ENCODE peak calls at places on chromosome 4, in seven cellular contexts. One of them, this sample, is unnamed.

GRCh38 chr4:72701987-72702819 is 133.2 kb upstream of the ADAMTS3 start:
- DNase-seq in fibroblast of pulmonary artery: peak; percentile 79
- DNase-seq in fibroblast of the conjunctiva: peak; percentile 33
- DNase-seq in G401: peak; percentile 24
- DNase-seq in GM12864: peak; percentile 8
- DNase-seq in stimulated activated CD4-positive, alpha-beta T cell treated with anti-CD3 and anti-CD28 coated beads, TNF-alpha, amount 100 ng/mL, for 4 hours: no peak
- DNase-seq in nephron progenitor cell: peak; percentile 12
- DNase-seq in this sample: no peak

GRCh38 chr4:54902261-54902660 is 223.1 kb downstream of the KDR start:
- DNase-seq in fibroblast of the conjunctiva: no peak
- DNase-seq in stimulated activated CD4-positive, alpha-beta T cell treated with anti-CD3 and anti-CD28 coated beads, TNF-alpha, amount 100 ng/mL, for 4 hours: no peak
- DNase-seq in G401: no peak
- DNase-seq in nephron progenitor cell: no peak
- DNase-seq in fibroblast of pulmonary artery: peak; percentile 25
- DNase-seq in GM12864: no peak
- DNase-seq in this sample: no peak

GRCh38 chr4:856468-856901 is 30.6 kb upstream of the CPLX1 start:
- DNase-seq in G401: no peak
- DNase-seq in stimulated activated CD4-positive, alpha-beta T cell treated with anti-CD3 and anti-CD28 coated beads, TNF-alpha, amount 100 ng/mL, for 4 hours: no peak
- DNase-seq in fibroblast of pulmonary artery: no peak
- DNase-seq in GM12864: no peak
- DNase-seq in nephron progenitor cell: no peak
- DNase-seq in fibroblast of the conjunctiva: no peak
- DNase-seq in this sample: no peak

GRCh38 chr4:183094393-183095198 is 4.5 kb upstream of the WWC2 start:
- DNase-seq in nephron progenitor cell: no peak
- DNase-seq in G401: no peak
- DNase-seq in stimulated activated CD4-positive, alpha-beta T cell treated with anti-CD3 and anti-CD28 coated beads, TNF-alpha, amount 100 ng/mL, for 4 hours: no peak
- DNase-seq in fibroblast of pulmonary artery: no peak
- DNase-seq in GM12864: no peak
- DNase-seq in fibroblast of the conjunctiva: no peak
- DNase-seq in this sample: no peak

GRCh38 chr4:39353478-39354177 is 12.5 kb downstream of the RFC1 start:
- DNase-seq in GM12864: peak; percentile 69
- DNase-seq in stimulated activated CD4-positive, alpha-beta T cell treated with anti-CD3 and anti-CD28 coated beads, TNF-alpha, amount 100 ng/mL, for 4 hours: no peak
- DNase-seq in fibroblast of pulmonary artery: peak; percentile 92
- DNase-seq in nephron progenitor cell: no peak
- DNase-seq in G401: no peak
- DNase-seq in fibroblast of the conjunctiva: peak; percentile 53
- DNase-seq in this sample: peak; percentile 85

GRCh38 chr4:73446336-73446938 is 10.4 kb downstream of the AFP start:
- DNase-seq in G401: no peak
- DNase-seq in fibroblast of pulmonary artery: peak; percentile 63
- DNase-seq in nephron progenitor cell: no peak
- DNase-seq in fibroblast of the conjunctiva: peak; percentile 51
- DNase-seq in stimulated activated CD4-positive, alpha-beta T cell treated with anti-CD3 and anti-CD28 coated beads, TNF-alpha, amount 100 ng/mL, for 4 hours: no peak
- DNase-seq in GM12864: peak; percentile 18
- DNase-seq in this sample: no peak

GRCh38 chr4:111556141-111556781 is 589.0 kb upstream of the FAM241A start:
- DNase-seq in G401: no peak
- DNase-seq in nephron progenitor cell: no peak
- DNase-seq in GM12864: no peak
- DNase-seq in fibroblast of the conjunctiva: peak; percentile 12
- DNase-seq in fibroblast of pulmonary artery: no peak
- DNase-seq in stimulated activated CD4-positive, alpha-beta T cell treated with anti-CD3 and anti-CD28 coated beads, TNF-alpha, amount 100 ng/mL, for 4 hours: no peak
- DNase-seq in this sample: no peak

GRCh38 chr4:165873298-165874071 is 448 bp downstream of the TLL1 start:
- DNase-seq in G401: peak; percentile 79
- DNase-seq in nephron progenitor cell: peak; percentile 69
- DNase-seq in fibroblast of pulmonary artery: peak; percentile 41
- DNase-seq in GM12864: no peak
- DNase-seq in fibroblast of the conjunctiva: no peak
- DNase-seq in stimulated activated CD4-positive, alpha-beta T cell treated with anti-CD3 and anti-CD28 coated beads, TNF-alpha, amount 100 ng/mL, for 4 hours: no peak
- DNase-seq in this sample: no peak

GRCh38 chr4:111943796-111944203 is 201.5 kb upstream of the FAM241A start:
- DNase-seq in G401: peak; percentile 12
- DNase-seq in nephron progenitor cell: peak; percentile 35
- DNase-seq in fibroblast of pulmonary artery: peak; percentile 55
- DNase-seq in GM12864: no peak
- DNase-seq in fibroblast of the conjunctiva: peak; percentile 5
- DNase-seq in stimulated activated CD4-positive, alpha-beta T cell treated with anti-CD3 and anti-CD28 coated beads, TNF-alpha, amount 100 ng/mL, for 4 hours: no peak
- DNase-seq in this sample: no peak

GRCh38 chr4:6992728-6993655 is 50.2 kb upstream of the TADA2B start:
- DNase-seq in fibroblast of the conjunctiva: no peak
- DNase-seq in fibroblast of pulmonary artery: no peak
- DNase-seq in stimulated activated CD4-positive, alpha-beta T cell treated with anti-CD3 and anti-CD28 coated beads, TNF-alpha, amount 100 ng/mL, for 4 hours: no peak
- DNase-seq in G401: no peak
- DNase-seq in GM12864: no peak
- DNase-seq in nephron progenitor cell: no peak
- DNase-seq in this sample: no peak

GRCh38 chr4:11505225-11505971 is 76.7 kb upstream of the HS3ST1 start:
- DNase-seq in G401: no peak
- DNase-seq in fibroblast of the conjunctiva: no peak
- DNase-seq in fibroblast of pulmonary artery: peak; percentile 63
- DNase-seq in GM12864: no peak
- DNase-seq in nephron progenitor cell: no peak
- DNase-seq in stimulated activated CD4-positive, alpha-beta T cell treated with anti-CD3 and anti-CD28 coated beads, TNF-alpha, amount 100 ng/mL, for 4 hours: no peak
- DNase-seq in this sample: no peak

GRCh38 chr4:93617596-93617995 is 211.0 kb upstream of the ATOH1 start:
- DNase-seq in GM12864: no peak
- DNase-seq in nephron progenitor cell: no peak
- DNase-seq in fibroblast of pulmonary artery: peak; percentile 1
- DNase-seq in G401: no peak
- DNase-seq in fibroblast of the conjunctiva: no peak
- DNase-seq in stimulated activated CD4-positive, alpha-beta T cell treated with anti-CD3 and anti-CD28 coated beads, TNF-alpha, amount 100 ng/mL, for 4 hours: no peak
- DNase-seq in this sample: no peak

GRCh38 chr4:18568600-18568999 is 547.0 kb upstream of the LCORL start:
- DNase-seq in fibroblast of the conjunctiva: no peak
- DNase-seq in stimulated activated CD4-positive, alpha-beta T cell treated with anti-CD3 and anti-CD28 coated beads, TNF-alpha, amount 100 ng/mL, for 4 hours: no peak
- DNase-seq in G401: peak; percentile 13
- DNase-seq in fibroblast of pulmonary artery: no peak
- DNase-seq in nephron progenitor cell: no peak
- DNase-seq in GM12864: no peak
- DNase-seq in this sample: no peak

GRCh38 chr4:68163754-68164153 is 34.1 kb upstream of the TMPRSS11F start:
- DNase-seq in fibroblast of the conjunctiva: no peak
- DNase-seq in fibroblast of pulmonary artery: no peak
- DNase-seq in stimulated activated CD4-positive, alpha-beta T cell treated with anti-CD3 and anti-CD28 coated beads, TNF-alpha, amount 100 ng/mL, for 4 hours: no peak
- DNase-seq in G401: no peak
- DNase-seq in GM12864: no peak
- DNase-seq in nephron progenitor cell: no peak
- DNase-seq in this sample: no peak

GRCh38 chr4:88244821-88245579 is 39.4 kb downstream of the PPM1K start:
- DNase-seq in GM12864: no peak
- DNase-seq in fibroblast of pulmonary artery: no peak
- DNase-seq in stimulated activated CD4-positive, alpha-beta T cell treated with anti-CD3 and anti-CD28 coated beads, TNF-alpha, amount 100 ng/mL, for 4 hours: peak; percentile 1
- DNase-seq in G401: peak; percentile 55
- DNase-seq in fibroblast of the conjunctiva: no peak
- DNase-seq in nephron progenitor cell: no peak
- DNase-seq in this sample: no peak

GRCh38 chr4:76426272-76426671 is 5.3 kb upstream of the CCDC158 start:
- DNase-seq in stimulated activated CD4-positive, alpha-beta T cell treated with anti-CD3 and anti-CD28 coated beads, TNF-alpha, amount 100 ng/mL, for 4 hours: no peak
- DNase-seq in GM12864: no peak
- DNase-seq in fibroblast of pulmonary artery: no peak
- DNase-seq in nephron progenitor cell: no peak
- DNase-seq in fibroblast of the conjunctiva: no peak
- DNase-seq in G401: no peak
- DNase-seq in this sample: no peak

GRCh38 chr4:186554485-186554884 is 882 bp downstream of the MTNR1A start:
- DNase-seq in fibroblast of pulmonary artery: peak; percentile 34
- DNase-seq in G401: peak; percentile 77
- DNase-seq in stimulated activated CD4-positive, alpha-beta T cell treated with anti-CD3 and anti-CD28 coated beads, TNF-alpha, amount 100 ng/mL, for 4 hours: no peak
- DNase-seq in nephron progenitor cell: peak; percentile 37
- DNase-seq in fibroblast of the conjunctiva: no peak
- DNase-seq in GM12864: no peak
- DNase-seq in this sample: no peak

GRCh38 chr4:113410686-113411085 is 350.9 kb downstream of the CAMK2D start:
- DNase-seq in nephron progenitor cell: no peak
- DNase-seq in G401: no peak
- DNase-seq in fibroblast of pulmonary artery: no peak
- DNase-seq in fibroblast of the conjunctiva: no peak
- DNase-seq in stimulated activated CD4-positive, alpha-beta T cell treated with anti-CD3 and anti-CD28 coated beads, TNF-alpha, amount 100 ng/mL, for 4 hours: no peak
- DNase-seq in GM12864: no peak
- DNase-seq in this sample: no peak

GRCh38 chr4:38488891-38489861 is 174.8 kb upstream of the KLF3 start:
- DNase-seq in stimulated activated CD4-positive, alpha-beta T cell treated with anti-CD3 and anti-CD28 coated beads, TNF-alpha, amount 100 ng/mL, for 4 hours: no peak
- DNase-seq in nephron progenitor cell: peak; percentile 12
- DNase-seq in G401: peak; percentile 5
- DNase-seq in fibroblast of pulmonary artery: peak; percentile 36
- DNase-seq in fibroblast of the conjunctiva: no peak
- DNase-seq in GM12864: no peak
- DNase-seq in this sample: no peak

GRCh38 chr4:113547487-113548042 is 214.0 kb downstream of the CAMK2D start:
- DNase-seq in G401: peak; percentile 80
- DNase-seq in fibroblast of the conjunctiva: peak; percentile 91
- DNase-seq in GM12864: peak; percentile 94
- DNase-seq in nephron progenitor cell: peak; percentile 82
- DNase-seq in stimulated activated CD4-positive, alpha-beta T cell treated with anti-CD3 and anti-CD28 coated beads, TNF-alpha, amount 100 ng/mL, for 4 hours: peak; percentile 88
- DNase-seq in fibroblast of pulmonary artery: peak; percentile 95
- DNase-seq in this sample: peak; percentile 97

GRCh38 chr4:10115657-10116624 is 658 bp downstream of the WDR1 start:
- DNase-seq in nephron progenitor cell: peak; percentile 50
- DNase-seq in G401: peak; percentile 20
- DNase-seq in GM12864: no peak
- DNase-seq in fibroblast of pulmonary artery: no peak
- DNase-seq in stimulated activated CD4-positive, alpha-beta T cell treated with anti-CD3 and anti-CD28 coated beads, TNF-alpha, amount 100 ng/mL, for 4 hours: no peak
- DNase-seq in fibroblast of the conjunctiva: no peak
- DNase-seq in this sample: peak; percentile 23

GRCh38 chr4:140255467-140255866 is 101.5 kb upstream of the MAML3 start:
- DNase-seq in stimulated activated CD4-positive, alpha-beta T cell treated with anti-CD3 and anti-CD28 coated beads, TNF-alpha, amount 100 ng/mL, for 4 hours: no peak
- DNase-seq in fibroblast of the conjunctiva: no peak
- DNase-seq in G401: no peak
- DNase-seq in nephron progenitor cell: no peak
- DNase-seq in GM12864: no peak
- DNase-seq in fibroblast of pulmonary artery: peak; percentile 39
- DNase-seq in this sample: no peak

GRCh38 chr4:84803720-84804119 is 162.8 kb downstream of the WDFY3 start:
- DNase-seq in nephron progenitor cell: no peak
- DNase-seq in fibroblast of pulmonary artery: no peak
- DNase-seq in fibroblast of the conjunctiva: no peak
- DNase-seq in stimulated activated CD4-positive, alpha-beta T cell treated with anti-CD3 and anti-CD28 coated beads, TNF-alpha, amount 100 ng/mL, for 4 hours: no peak
- DNase-seq in G401: no peak
- DNase-seq in GM12864: no peak
- DNase-seq in this sample: no peak

GRCh38 chr4:55503164-55503563 is 43.5 kb downstream of the CLOCK start:
- DNase-seq in nephron progenitor cell: no peak
- DNase-seq in GM12864: no peak
- DNase-seq in G401: no peak
- DNase-seq in stimulated activated CD4-positive, alpha-beta T cell treated with anti-CD3 and anti-CD28 coated beads, TNF-alpha, amount 100 ng/mL, for 4 hours: no peak
- DNase-seq in fibroblast of the conjunctiva: no peak
- DNase-seq in fibroblast of pulmonary artery: peak; percentile 72
- DNase-seq in this sample: no peak

GRCh38 chr4:103996059-103996458 is 276.3 kb upstream of the TACR3 start:
- DNase-seq in stimulated activated CD4-positive, alpha-beta T cell treated with anti-CD3 and anti-CD28 coated beads, TNF-alpha, amount 100 ng/mL, for 4 hours: no peak
- DNase-seq in GM12864: no peak
- DNase-seq in G401: peak; percentile 52
- DNase-seq in fibroblast of the conjunctiva: no peak
- DNase-seq in nephron progenitor cell: no peak
- DNase-seq in fibroblast of pulmonary artery: peak; percentile 11
- DNase-seq in this sample: no peak

GRCh38 chr4:11487876-11488545 is 59.3 kb upstream of the HS3ST1 start:
- DNase-seq in stimulated activated CD4-positive, alpha-beta T cell treated with anti-CD3 and anti-CD28 coated beads, TNF-alpha, amount 100 ng/mL, for 4 hours: no peak
- DNase-seq in nephron progenitor cell: no peak
- DNase-seq in G401: no peak
- DNase-seq in fibroblast of pulmonary artery: peak; percentile 24
- DNase-seq in GM12864: no peak
- DNase-seq in fibroblast of the conjunctiva: no peak
- DNase-seq in this sample: no peak

GRCh38 chr4:8236141-8236919 is 33.2 kb upstream of the HTRA3 start:
- DNase-seq in stimulated activated CD4-positive, alpha-beta T cell treated with anti-CD3 and anti-CD28 coated beads, TNF-alpha, amount 100 ng/mL, for 4 hours: no peak
- DNase-seq in fibroblast of the conjunctiva: no peak
- DNase-seq in nephron progenitor cell: no peak
- DNase-seq in fibroblast of pulmonary artery: no peak
- DNase-seq in GM12864: no peak
- DNase-seq in G401: no peak
- DNase-seq in this sample: no peak

GRCh38 chr4:53614616-53615015 is 23.3 kb upstream of the LNX1 start:
- DNase-seq in fibroblast of the conjunctiva: no peak
- DNase-seq in G401: no peak
- DNase-seq in nephron progenitor cell: no peak
- DNase-seq in stimulated activated CD4-positive, alpha-beta T cell treated with anti-CD3 and anti-CD28 coated beads, TNF-alpha, amount 100 ng/mL, for 4 hours: no peak
- DNase-seq in GM12864: no peak
- DNase-seq in fibroblast of pulmonary artery: no peak
- DNase-seq in this sample: no peak

GRCh38 chr4:145154573-145154972 is 25.8 kb downstream of the OTUD4 start:
- DNase-seq in GM12864: no peak
- DNase-seq in stimulated activated CD4-positive, alpha-beta T cell treated with anti-CD3 and anti-CD28 coated beads, TNF-alpha, amount 100 ng/mL, for 4 hours: no peak
- DNase-seq in G401: peak; percentile 46
- DNase-seq in fibroblast of pulmonary artery: peak; percentile 57
- DNase-seq in nephron progenitor cell: peak; percentile 4
- DNase-seq in fibroblast of the conjunctiva: no peak
- DNase-seq in this sample: no peak

GRCh38 chr4:139986621-139987510 is 167.1 kb downstream of the MAML3 start:
- DNase-seq in nephron progenitor cell: no peak
- DNase-seq in GM12864: no peak
- DNase-seq in stimulated activated CD4-positive, alpha-beta T cell treated with anti-CD3 and anti-CD28 coated beads, TNF-alpha, amount 100 ng/mL, for 4 hours: no peak
- DNase-seq in fibroblast of the conjunctiva: no peak
- DNase-seq in G401: peak; percentile 53
- DNase-seq in fibroblast of pulmonary artery: peak; percentile 54
- DNase-seq in this sample: no peak

GRCh38 chr4:53003959-53004358 is 141.8 kb downstream of the RASL11B start:
- DNase-seq in stimulated activated CD4-positive, alpha-beta T cell treated with anti-CD3 and anti-CD28 coated beads, TNF-alpha, amount 100 ng/mL, for 4 hours: no peak
- DNase-seq in G401: no peak
- DNase-seq in GM12864: no peak
- DNase-seq in fibroblast of the conjunctiva: no peak
- DNase-seq in nephron progenitor cell: no peak
- DNase-seq in fibroblast of pulmonary artery: no peak
- DNase-seq in this sample: no peak

GRCh38 chr4:39464886-39465501 is 6.1 kb downstream of the LIAS start:
- DNase-seq in G401: no peak
- DNase-seq in GM12864: no peak
- DNase-seq in fibroblast of the conjunctiva: peak; percentile 62
- DNase-seq in fibroblast of pulmonary artery: peak; percentile 92
- DNase-seq in nephron progenitor cell: no peak
- DNase-seq in stimulated activated CD4-positive, alpha-beta T cell treated with anti-CD3 and anti-CD28 coated beads, TNF-alpha, amount 100 ng/mL, for 4 hours: no peak
- DNase-seq in this sample: no peak

GRCh38 chr4:134024251-134024650 is 177.3 kb downstream of the PABPC4L start:
- DNase-seq in G401: no peak
- DNase-seq in GM12864: no peak
- DNase-seq in fibroblast of the conjunctiva: peak; percentile 0
- DNase-seq in nephron progenitor cell: no peak
- DNase-seq in stimulated activated CD4-positive, alpha-beta T cell treated with anti-CD3 and anti-CD28 coated beads, TNF-alpha, amount 100 ng/mL, for 4 hours: no peak
- DNase-seq in fibroblast of pulmonary artery: peak; percentile 17
- DNase-seq in this sample: no peak

GRCh38 chr4:120921456-120922389 is 803 bp downstream of the PRDM5 start:
- DNase-seq in nephron progenitor cell: peak; percentile 68
- DNase-seq in fibroblast of pulmonary artery: peak; percentile 72
- DNase-seq in stimulated activated CD4-positive, alpha-beta T cell treated with anti-CD3 and anti-CD28 coated beads, TNF-alpha, amount 100 ng/mL, for 4 hours: peak; percentile 28
- DNase-seq in fibroblast of the conjunctiva: peak; percentile 37
- DNase-seq in GM12864: no peak
- DNase-seq in G401: peak; percentile 40
- DNase-seq in this sample: no peak

GRCh38 chr4:85818700-85819099 is 343.8 kb downstream of the ARHGAP24 start:
- DNase-seq in fibroblast of pulmonary artery: no peak
- DNase-seq in G401: no peak
- DNase-seq in nephron progenitor cell: no peak
- DNase-seq in fibroblast of the conjunctiva: no peak
- DNase-seq in stimulated activated CD4-positive, alpha-beta T cell treated with anti-CD3 and anti-CD28 coated beads, TNF-alpha, amount 100 ng/mL, for 4 hours: no peak
- DNase-seq in GM12864: no peak
- DNase-seq in this sample: no peak

GRCh38 chr4:73675623-73676022 is 55.4 kb upstream of the RASSF6 start:
- DNase-seq in nephron progenitor cell: no peak
- DNase-seq in G401: no peak
- DNase-seq in stimulated activated CD4-positive, alpha-beta T cell treated with anti-CD3 and anti-CD28 coated beads, TNF-alpha, amount 100 ng/mL, for 4 hours: no peak
- DNase-seq in GM12864: no peak
- DNase-seq in fibroblast of pulmonary artery: no peak
- DNase-seq in fibroblast of the conjunctiva: no peak
- DNase-seq in this sample: no peak

GRCh38 chr4:72314869-72315268 is 254.2 kb downstream of the ADAMTS3 start:
- DNase-seq in stimulated activated CD4-positive, alpha-beta T cell treated with anti-CD3 and anti-CD28 coated beads, TNF-alpha, amount 100 ng/mL, for 4 hours: no peak
- DNase-seq in fibroblast of pulmonary artery: peak; percentile 94
- DNase-seq in fibroblast of the conjunctiva: peak; percentile 90
- DNase-seq in G401: peak; percentile 20
- DNase-seq in nephron progenitor cell: no peak
- DNase-seq in GM12864: no peak
- DNase-seq in this sample: no peak

GRCh38 chr4:55032788-55033187 is 92.6 kb downstream of the KDR start:
- DNase-seq in stimulated activated CD4-positive, alpha-beta T cell treated with anti-CD3 and anti-CD28 coated beads, TNF-alpha, amount 100 ng/mL, for 4 hours: no peak
- DNase-seq in nephron progenitor cell: no peak
- DNase-seq in GM12864: no peak
- DNase-seq in G401: no peak
- DNase-seq in fibroblast of pulmonary artery: peak; percentile 44
- DNase-seq in fibroblast of the conjunctiva: no peak
- DNase-seq in this sample: no peak

This sample was measured in GM12878.